ENCODE peak calls at places on chromosomes 13 and 19, in seven cellular contexts. T is breast epithelium; R is mucosa of descending colon; U is CD8-positive, alpha-beta T cell; V is Caco-2; Z is colonic mucosa; A is CD4-positive, alpha-beta memory T cell. M is an unnamed sample. For H3K9me3, the result is how much of the 10 kb centered on the place peaks cover.

GRCh38 chr19:35317464-35318043 is 11.4 kb upstream of the CD22 start:
- DNase-seq in R (no peak), T (no peak), U (no peak), A (no peak), V (no peak), Z (no peak), M (no peak)

GRCh38 chr13:91726666-91727065 is 328.2 kb downstream of the GPC5 start:
- DNase-seq in T (no peak), Z (no peak), A (no peak), U (no peak), R (no peak), V (no peak), M (no peak)

GRCh38 chr13:108218044-108218974 is at the start of gene ABHD13:
- DNase-seq in U (peak), A (peak), Z (peak), T (peak), R (peak), V (peak), M (peak)

GRCh38 chr13:80141114-80141849 is 199.6 kb downstream of the SPRY2 start:
- DNase-seq in T (no peak), U (no peak), R (no peak), V (no peak), A (no peak), Z (no peak), M (no peak)

GRCh38 chr19:49533551-49534488 is 6.0 kb downstream of the RCN3 start:
- DNase-seq in V (no peak), A (peak), R (peak), Z (peak), T (peak), U (peak), M (peak)

GRCh38 chr19:46015080-46015960 is 7.5 kb downstream of the PGLYRP1 start:
- DNase-seq in R (peak), A (peak), U (peak), Z (peak), V (peak), T (peak), M (peak)

GRCh38 chr19:4970558-4971423 is 1.9 kb downstream of the KDM4B start:
- DNase-seq in U (no peak), R (peak), Z (peak), A (no peak), T (no peak), V (no peak), M (no peak)

GRCh38 chr19:36113895-36114762 is 546 bp downstream of the POLR2I start:
- DNase-seq in V (peak), T (no peak), U (no peak), Z (no peak), A (no peak), R (peak), M (no peak)

GRCh38 chr19:43789029-43789428 is 8.3 kb upstream of the KCNN4 start:
- DNase-seq in U (no peak), A (no peak), T (no peak), V (peak), Z (no peak), R (peak), M (no peak)

GRCh38 chr13:113545931-113546516 is 38.5 kb upstream of the TFDP1 start:
- DNase-seq in R (no peak), V (no peak), A (no peak), T (peak), U (no peak), Z (no peak), M (no peak)

GRCh38 chr13:48580185-48580803 is 47.4 kb upstream of the RCBTB2 start:
- DNase-seq in V (peak), R (peak), Z (peak), U (peak), A (peak), T (peak), M (peak)

GRCh38 chr19:49746206-49746958 is 16.7 kb downstream of the TSKS start:
- DNase-seq in V (peak), Z (peak), T (no peak), A (peak), R (no peak), U (peak), M (no peak)

GRCh38 chr19:41746593-41747227 is 8.6 kb upstream of the CEACAM6 start:
- DNase-seq in Z (peak), R (peak), U (peak), A (peak), V (peak), T (no peak), M (peak)

GRCh38 chr13:45833663-45834062 is 17.9 kb downstream of the SIAH3 start:
- DNase-seq in Z (no peak), U (no peak), R (no peak), A (no peak), T (peak), V (no peak), M (peak)

GRCh38 chr13:33827152-33827551 is 9.2 kb downstream of the RFC3 start:
- DNase-seq in A (no peak), Z (no peak), T (no peak), R (no peak), U (no peak), V (no peak), M (no peak)

GRCh38 chr19:45402469-45403070 is 2.3 kb downstream of the PPP1R13L start:
- DNase-seq in T (peak), U (no peak), Z (peak), A (no peak), R (peak), V (no peak), M (peak)

GRCh38 chr19:4157164-4157563 is 3.7 kb downstream of the CREB3L3 start:
- DNase-seq in U (no peak), T (no peak), V (no peak), Z (no peak), R (no peak), A (no peak), M (no peak)

GRCh38 chr13:41581884-41582547 is 124.7 kb downstream of the RGCC start:
- DNase-seq in V (no peak), U (no peak), T (no peak), A (no peak), Z (no peak), R (no peak), M (no peak)

GRCh38 chr19:46786236-46787039 is 2.0 kb downstream of the SLC1A5 start:
- DNase-seq in Z (peak), V (peak), A (peak), T (peak), R (peak), U (peak), M (peak)

GRCh38 chr13:31925079-31925478 is 106.5 kb upstream of the FRY start:
- DNase-seq in U (no peak), A (no peak), Z (no peak), V (no peak), T (no peak), R (no peak), M (no peak)

GRCh38 chr13:51422484-51422883 is 30.4 kb downstream of the INTS6 start:
- DNase-seq in Z (no peak), A (no peak), R (no peak), V (no peak), U (no peak), T (no peak), M (no peak)

GRCh38 chr13:28530729-28531194 is 35.8 kb upstream of the FLT1 start:
- DNase-seq in Z (no peak), R (no peak), T (no peak), V (no peak), A (no peak), U (no peak), M (no peak)

GRCh38 chr13:40439928-40440327 is 226.5 kb downstream of the FOXO1 start:
- DNase-seq in R (no peak), A (no peak), U (no peak), Z (no peak), V (no peak), T (no peak), M (no peak)

GRCh38 chr19:47363758-47364529 is 14.8 kb downstream of the DHX34 start:
- DNase-seq in Z (no peak), A (no peak), R (peak), T (no peak), U (no peak), V (peak), M (no peak)

GRCh38 chr19:50861496-50862286 is 7.0 kb downstream of the KLK3 start:
- DNase-seq in Z (no peak), U (no peak), R (no peak), V (no peak), A (no peak), T (no peak), M (no peak)

GRCh38 chr13:36130168-36130541 is 1.0 kb downstream of the DCLK1 start:
- DNase-seq in R (no peak), T (no peak), V (no peak), U (no peak), Z (no peak), A (no peak), M (no peak)

GRCh38 chr19:45812297-45812696 is 2.8 kb downstream of the RSPH6A start:
- DNase-seq in A (no peak), U (no peak), V (no peak), T (no peak), Z (no peak), R (no peak), M (no peak)

GRCh38 chr13:86383151-86383550 is 583.9 kb upstream of the SLITRK6 start:
- DNase-seq in V (no peak), T (no peak), R (no peak), U (no peak), Z (no peak), A (no peak), M (no peak)

GRCh38 chr19:49119411-49120324 is at the start of gene PPFIA3:
- DNase-seq in Z (peak), R (peak), A (no peak), U (no peak), V (peak), T (peak), M (peak)

GRCh38 chr19:13984875-13985741 is 21.0 kb downstream of the RFX1 start:
- DNase-seq in V (no peak), Z (no peak), A (peak), R (no peak), U (no peak), T (no peak), M (no peak)

DNA sequence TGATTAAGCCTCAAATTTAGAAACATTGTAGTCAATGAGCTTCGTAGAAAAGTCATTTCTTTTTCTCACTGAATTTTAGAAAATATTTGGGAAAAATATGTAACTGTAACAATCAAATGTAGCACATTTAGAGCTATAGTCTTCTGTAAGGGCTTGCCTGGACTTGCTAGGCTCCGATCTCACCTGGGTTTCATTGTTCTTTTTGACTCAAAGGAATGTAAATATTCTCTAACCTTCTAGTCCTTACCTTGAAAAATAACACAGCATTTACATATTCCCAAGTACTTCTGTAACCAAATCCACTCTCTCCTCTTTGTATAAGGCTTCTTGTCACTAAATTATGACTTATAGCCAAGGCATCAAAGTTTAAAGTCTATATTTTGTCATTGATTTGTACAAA is 2.9 kb upstream of the UFM1 start:
- DNase-seq in U (no peak), Z (no peak), R (no peak), T (no peak), V (no peak), A (no peak), M (no peak)
- H3K4me3 ChIP-seq in U (no peak), Z (no peak), R (no peak), T (no peak), V (no peak), A (no peak), M (no peak)

GRCh38 chr19:56972291-56972914 is 131.9 kb upstream of the PEG3 start:
- DNase-seq in Z (no peak), A (no peak), R (no peak), U (no peak), V (no peak), T (no peak), M (no peak)
- H3K9me3 ChIP-seq in Z (under half), A (under half), R (half or more), U (under half), V (under half), T (under half), M (under half)

DNA sequence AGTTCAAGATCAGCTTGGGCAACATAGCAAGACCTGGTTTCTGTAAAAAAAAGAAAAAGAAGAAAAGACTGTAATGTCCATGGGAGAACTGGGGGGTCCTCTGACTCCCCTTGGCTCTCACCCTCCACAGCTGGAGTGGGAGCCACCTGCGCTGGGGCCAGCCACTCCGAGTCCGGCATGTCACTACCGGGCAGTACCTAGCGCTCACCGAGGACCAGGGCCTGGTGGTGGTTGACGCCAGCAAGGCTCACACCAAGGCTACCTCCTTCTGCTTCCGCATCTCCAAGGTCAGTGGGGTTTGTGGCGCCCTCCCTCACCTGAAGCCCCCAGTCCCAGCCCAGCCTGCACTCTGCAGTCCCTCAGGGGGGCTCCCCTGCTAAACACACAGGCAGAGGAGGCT is 14.7 kb downstream of the RYR1 start:
- DNase-seq in R (no peak), Z (no peak), A (no peak), T (no peak), U (no peak), V (no peak), M (no peak)
- H3K4me3 ChIP-seq in R (no peak), Z (no peak), A (no peak), T (no peak), U (no peak), V (no peak), M (no peak)

DNA sequence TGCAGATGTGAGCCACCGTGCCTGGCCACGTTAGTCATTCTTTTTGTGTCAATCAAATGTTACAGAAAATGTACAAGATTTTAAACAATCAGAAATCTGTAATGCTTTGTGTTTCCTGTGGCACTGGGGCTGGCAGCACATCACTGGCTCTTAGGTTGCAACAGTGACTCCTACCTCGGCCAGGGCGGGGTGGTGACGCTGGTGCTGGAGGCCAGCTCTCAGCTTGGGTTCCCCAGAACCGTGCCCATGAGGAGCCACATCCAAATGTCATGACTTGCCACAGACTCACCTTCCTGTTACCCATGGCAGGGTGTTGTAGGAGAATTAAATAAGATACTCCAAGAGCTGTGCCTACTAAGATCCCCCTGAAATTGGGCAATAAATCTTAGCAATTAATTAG is 161.7 kb downstream of the TEX29 start:
- DNase-seq in V (no peak), A (no peak), R (no peak), U (no peak), T (peak), Z (no peak), M (no peak)
- H3K9me3 ChIP-seq in V (under half), A (under half), R (under half), U (under half), T (under half), Z (under half), M (under half)